ENCODE peak calls at places on chromosomes 5 and 9, in four cellular contexts. Z, I, P and S are unnamed samples.

GRCh38 chr9:87859137-87859536 is 23.5 kb upstream of the SPATA31E1 start:
- DNase-seq in Z (no peak), I (no peak), P (no peak), S (no peak)

GRCh38 chr9:84590706-84591105 is 78.8 kb upstream of the NTRK2 start:
- DNase-seq in Z (no peak), I (no peak), P (no peak), S (no peak)

GRCh38 chr9:82109626-82110025 is 121.1 kb downstream of the SPATA31D1 start:
- DNase-seq in Z (no peak), I (no peak), P (no peak), S (no peak)

GRCh38 chr5:83645936-83646335 is 74.7 kb downstream of the HAPLN1 start:
- DNase-seq in Z (no peak), I (no peak), P (no peak), S (no peak)

GRCh38 chr5:142324377-142324870 is 397 bp downstream of the SPRY4 start:
- DNase-seq in Z (no peak), I (no peak), P (no peak), S (no peak)

GRCh38 chr5:126334755-126335154 is 88.5 kb upstream of the GRAMD2B start:
- DNase-seq in Z (no peak), I (no peak), P (no peak), S (no peak)

GRCh38 chr9:19161257-19162025 is 34.1 kb upstream of the PLIN2 start:
- DNase-seq in Z (peak; percentile 44), I (peak; percentile 96), P (peak; percentile 97), S (peak; percentile 94)

GRCh38 chr9:134455951-134456739 is 129.9 kb downstream of the RXRA start:
- DNase-seq in Z (peak; percentile 87), I (peak; percentile 98), P (peak; percentile 99), S (peak; percentile 99)

GRCh38 chr9:109518621-109519335 is 20.7 kb upstream of the PTPN3 start:
- DNase-seq in Z (no peak), I (no peak), P (no peak), S (no peak)

GRCh38 chr5:135341021-135341666 is 57.9 kb downstream of the MACROH2A1 start:
- DNase-seq in Z (no peak), I (no peak), P (no peak), S (no peak)

GRCh38 chr5:138482645-138483044 is 17.4 kb downstream of the EGR1 start:
- DNase-seq in Z (no peak), I (no peak), P (no peak), S (no peak)

GRCh38 chr9:131423171-131423581 is 29.3 kb downstream of the PRRC2B start:
- DNase-seq in Z (no peak), I (peak; percentile 64), P (no peak), S (peak; percentile 67)

GRCh38 chr9:129143461-129143927 is 32.3 kb downstream of the PTPA start:
- DNase-seq in Z (no peak), I (peak; percentile 43), P (no peak), S (no peak)

GRCh38 chr5:78896128-78896527 is 89.0 kb downstream of the ARSB start:
- DNase-seq in Z (no peak), I (peak; percentile 13), P (no peak), S (peak; percentile 57)

GRCh38 chr5:1515311-1515920 is 8.3 kb downstream of the LPCAT1 start:
- DNase-seq in Z (peak; percentile 1), I (no peak), P (no peak), S (no peak)

GRCh38 chr5:128551476-128551875 is 13.4 kb upstream of the FBN2 start:
- DNase-seq in Z (no peak), I (peak; percentile 42), P (no peak), S (no peak)

GRCh38 chr9:31604516-31604915 is 779.9 kb upstream of the ACO1 start:
- DNase-seq in Z (no peak), I (no peak), P (no peak), S (no peak)

GRCh38 chr5:66807743-66808142 is 211.6 kb downstream of the MAST4 start:
- DNase-seq in Z (no peak), I (peak; percentile 43), P (peak; percentile 29), S (peak; percentile 72)

GRCh38 chr9:132169672-132170392 is 8.0 kb downstream of the NTNG2 start:
- DNase-seq in Z (peak; percentile 33), I (peak; percentile 52), P (no peak), S (peak; percentile 38)

GRCh38 chr9:126301196-126301595 is 25.4 kb upstream of the MVB12B start:
- DNase-seq in Z (no peak), I (no peak), P (no peak), S (no peak)

GRCh38 chr5:180093651-180094382 is 22.3 kb upstream of the RNF130 start:
- DNase-seq in Z (no peak), I (no peak), P (no peak), S (no peak)

GRCh38 chr9:22111871-22112247 is 102.8 kb upstream of the CDKN2B start:
- DNase-seq in Z (no peak), I (no peak), P (no peak), S (peak; percentile 73)